ENCODE peak calls at places on chromosomes 6 and 20, in nine cellular contexts. J is GM23338, T is IMR-90, I is glutamatergic neuron, L is A549, C is coronary artery, W is H9, B is CD14-positive monocyte, K is omental fat pad. Z is an unnamed sample.

GRCh38 chr6:44104661-44105060 is 22.6 kb downstream of the MRPL14 start:
- DNase-seq in L (no peak), I (no peak), J (no peak), C (no peak), B (no peak), T (no peak), K (no peak), W (no peak), Z (no peak)

GRCh38 chr6:137958809-137959565 is 91.9 kb downstream of the TNFAIP3 start:
- DNase-seq in T (no peak), C (no peak), K (no peak), J (no peak), I (no peak), W (no peak), B (peak), L (no peak), Z (no peak)

GRCh38 chr6:34416877-34417371 is 8.9 kb downstream of the RPS10 start:
- DNase-seq in W (no peak), L (no peak), I (no peak), J (no peak), C (no peak), K (no peak), T (no peak), B (no peak), Z (no peak)

GRCh38 chr20:45235995-45236394 is 14.8 kb downstream of the SEMG2 start:
- DNase-seq in L (no peak), K (no peak), B (no peak), J (peak), C (no peak), I (no peak), W (peak), T (no peak), Z (no peak)

GRCh38 chr20:62238569-62239277 is 402 bp downstream of the OSBPL2 start:
- DNase-seq in C (no peak), J (peak), W (no peak), B (no peak), I (no peak), T (no peak), K (no peak), L (no peak), Z (no peak)

GRCh38 chr6:150032598-150032997 is 7.3 kb upstream of the RAET1L start:
- DNase-seq in W (peak), I (no peak), J (no peak), K (no peak), B (no peak), T (no peak), L (no peak), C (peak), Z (no peak)

GRCh38 chr6:33428219-33428890 is 8.5 kb downstream of the SYNGAP1 start:
- DNase-seq in J (peak), I (no peak), B (no peak), W (peak), C (no peak), L (peak), K (no peak), T (no peak), Z (no peak)

GRCh38 chr20:10239954-10240353 is 21.3 kb downstream of the SNAP25 start:
- DNase-seq in K (no peak), C (no peak), T (peak), I (no peak), L (peak), W (no peak), B (no peak), J (no peak), Z (no peak)

GRCh38 chr20:50295762-50296449 is 105.3 kb downstream of the CEBPB start:
- DNase-seq in K (no peak), I (no peak), T (no peak), B (no peak), C (no peak), J (no peak), L (no peak), W (no peak), Z (no peak)

GRCh38 chr6:115064680-115065079 is 721.9 kb upstream of the HS3ST5 start:
- DNase-seq in J (no peak), T (no peak), W (no peak), B (no peak), I (no peak), K (no peak), C (no peak), L (no peak), Z (no peak)

GRCh38 chr6:3383525-3383924 is 73.3 kb downstream of the SLC22A23 start:
- DNase-seq in C (no peak), I (no peak), B (no peak), T (peak), J (no peak), K (no peak), W (no peak), L (peak), Z (no peak)

GRCh38 chr20:31770243-31770642 is 31.2 kb downstream of the TPX2 start:
- DNase-seq in W (no peak), I (no peak), C (no peak), B (no peak), L (no peak), J (no peak), T (no peak), K (no peak), Z (no peak)

GRCh38 chr20:33727806-33728205 is 4.0 kb upstream of the ZNF341 start:
- DNase-seq in C (no peak), W (no peak), J (no peak), T (no peak), K (no peak), B (no peak), L (no peak), I (no peak), Z (no peak)

GRCh38 chr20:33729101-33729500 is 2.7 kb upstream of the ZNF341 start:
- DNase-seq in I (no peak), L (no peak), K (no peak), B (no peak), J (no peak), W (no peak), C (no peak), T (no peak), Z (no peak)

GRCh38 chr20:33728463-33728862 is 3.3 kb upstream of the ZNF341 start:
- DNase-seq in T (no peak), W (no peak), K (no peak), C (no peak), L (no peak), J (no peak), I (no peak), B (no peak), Z (no peak)

GRCh38 chr20:33725607-33726264 is 5.6 kb upstream of the PXMP4 start:
- DNase-seq in I (no peak), C (no peak), L (no peak), B (no peak), W (no peak), T (no peak), K (no peak), J (no peak), Z (no peak)

GRCh38 chr20:33727115-33727479 is 4.7 kb upstream of the ZNF341 start:
- DNase-seq in I (no peak), B (no peak), K (no peak), T (no peak), J (no peak), L (no peak), W (no peak), C (no peak), Z (no peak)
- TF ChIP-seq CTCF in I (no peak), B (no peak), K (no peak), T (no peak), J (no peak), L (no peak), W (no peak), C (no peak), Z (no peak)

GRCh38 chr6:144286503-144287393 is 1.6 kb downstream of the UTRN start:
- DNase-seq in K (peak), T (peak), W (peak), B (no peak), C (peak), L (peak), I (peak), J (peak), Z (no peak)
- TF ChIP-seq CTCF in K (no peak), T (no peak), W (no peak), B (no peak), C (no peak), L (no peak), I (no peak), J (no peak), Z (no peak)

DNA sequence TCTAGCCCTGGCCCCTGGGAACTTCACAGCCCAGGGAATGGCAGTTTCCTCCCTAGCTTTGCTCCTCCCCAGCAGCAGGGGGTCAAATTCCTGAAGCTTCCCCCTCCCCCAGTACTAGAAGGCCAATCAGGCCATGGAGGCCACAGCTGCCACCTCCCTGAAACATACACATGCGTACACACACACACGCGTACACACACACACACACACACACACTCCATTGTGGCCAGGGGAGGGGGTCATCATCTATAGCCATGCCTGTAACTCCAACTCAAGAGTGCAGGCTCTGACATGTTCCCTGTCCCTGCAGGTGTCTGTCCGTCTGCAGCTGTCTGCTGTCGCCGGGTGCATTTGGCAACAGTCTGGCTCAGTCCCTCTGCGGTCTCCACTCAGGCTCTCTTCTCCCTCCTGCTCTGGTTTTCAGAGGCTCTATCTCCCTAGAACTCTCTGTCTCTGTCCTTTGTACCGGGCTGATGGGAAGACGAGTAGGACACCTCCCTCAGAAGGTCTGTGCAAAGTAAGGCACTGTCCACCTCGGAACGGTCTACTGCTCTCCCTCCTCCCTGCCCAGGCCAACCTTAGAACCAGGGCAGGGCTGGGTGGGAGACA is 1.4 kb downstream of the LRFN2 start:
- DNase-seq in B (no peak), W (peak), L (no peak), J (peak), K (no peak), T (no peak), C (no peak), I (peak), Z (no peak)
- TF ChIP-seq CTCF in B (no peak), W (no peak), L (no peak), J (no peak), K (no peak), T (no peak), C (no peak), I (no peak), Z (no peak)

DNA sequence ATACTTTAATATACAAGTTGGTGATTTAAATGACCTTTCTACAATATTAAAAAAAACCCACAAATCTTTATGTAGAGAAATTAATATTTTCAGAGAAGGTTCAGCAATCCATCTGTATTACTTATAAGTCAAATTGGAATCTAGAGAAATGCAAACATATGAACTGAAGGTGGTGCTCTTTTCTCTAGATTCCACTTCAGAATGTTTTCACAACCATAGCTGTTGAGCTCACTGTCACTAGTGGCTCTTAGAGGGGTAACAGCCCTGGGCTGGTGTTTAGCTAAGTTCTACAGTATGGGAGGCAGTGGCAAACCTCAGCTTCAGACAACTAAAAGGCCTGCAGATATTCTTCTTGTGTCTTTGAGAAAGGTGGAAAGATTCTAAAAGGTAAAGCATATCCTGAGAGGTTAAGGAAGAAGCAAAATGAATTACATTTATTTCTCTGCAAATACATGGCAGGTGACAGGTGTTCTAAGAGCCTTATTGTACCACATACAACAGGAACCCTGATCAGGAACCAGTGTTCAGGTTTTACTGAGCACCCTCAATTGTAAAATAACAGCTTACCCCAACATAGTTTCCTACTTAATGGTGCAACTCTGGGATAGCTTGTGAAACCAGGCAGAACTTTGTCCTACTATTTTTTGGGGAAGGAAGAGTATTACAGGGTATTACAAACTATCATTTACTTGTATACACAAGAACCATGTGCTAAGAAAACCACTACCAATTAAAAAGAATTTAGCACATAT is 56.6 kb upstream of the SAMHD1 start:
- DNase-seq in L (peak), K (no peak), W (no peak), B (no peak), T (peak), J (no peak), C (no peak), I (no peak), Z (no peak)
- TF ChIP-seq CTCF in L (no peak), K (no peak), W (no peak), B (peak), T (peak), J (peak), C (no peak), I (no peak), Z (peak)

GRCh38 chr6:84568971-84569370 is 195.4 kb downstream of the TBX18 start:
- DNase-seq in L (peak), K (no peak), W (no peak), J (peak), C (no peak), T (peak), B (no peak), I (no peak), Z (no peak)
- TF ChIP-seq CTCF in L (peak), K (no peak), W (peak), J (peak), C (no peak), T (peak), B (no peak), I (no peak), Z (peak)

GRCh38 chr6:89695667-89696066 is 57.1 kb upstream of the LYRM2 start:
- DNase-seq in K (no peak), W (no peak), C (no peak), J (no peak), L (no peak), T (no peak), B (no peak), I (no peak), Z (no peak)

GRCh38 chr6:89690944-89691324 is 52.4 kb upstream of the LYRM2 start:
- DNase-seq in L (no peak), W (peak), B (no peak), J (peak), K (no peak), C (no peak), T (no peak), I (no peak), Z (no peak)

GRCh38 chr6:89692256-89692655 is 53.7 kb upstream of the LYRM2 start:
- DNase-seq in L (no peak), I (no peak), T (no peak), W (peak), C (no peak), J (peak), B (no peak), K (no peak), Z (no peak)

GRCh38 chr6:89693207-89693606 is 54.7 kb upstream of the LYRM2 start:
- DNase-seq in T (peak), K (no peak), B (no peak), L (no peak), I (no peak), W (no peak), J (no peak), C (no peak), Z (no peak)

GRCh38 chr6:89694428-89694827 is 55.9 kb upstream of the LYRM2 start:
- DNase-seq in W (no peak), J (no peak), B (no peak), L (no peak), I (no peak), T (no peak), C (no peak), K (no peak), Z (no peak)
- TF ChIP-seq CTCF in W (no peak), J (no peak), B (no peak), L (no peak), I (no peak), T (no peak), C (no peak), K (no peak), Z (no peak)